ENCODE peak calls at places on chromosomes 13 and 19, in eight cellular contexts. U is GM23248, D is GM23338, K is OCI-LY7, B is HCT116, L is MM.1S, P is PC-3, J is SK-N-SH. N is an unnamed sample.

GRCh38 chr13:36163809-36164308 is 32.7 kb upstream of the DCLK1 start:
- DNase-seq in U (peak), D (peak), K (no peak), B (no peak), L (no peak), P (peak), J (peak), N (no peak)

GRCh38 chr13:31236211-31236786 is 36.5 kb downstream of the B3GLCT start:
- DNase-seq in U (peak), D (peak), K (peak), B (peak), L (peak), P (peak), J (peak), N (peak)

GRCh38 chr19:35346193-35347052 is 1.3 kb upstream of the FFAR1 start:
- DNase-seq in U (no peak), D (no peak), K (peak), B (no peak), L (no peak), P (no peak), J (no peak), N (no peak)

GRCh38 chr19:3025516-3025890 is 3.6 kb downstream of the TLE2 start:
- DNase-seq in U (no peak), D (no peak), K (no peak), B (no peak), L (no peak), P (no peak), J (no peak), N (no peak)

GRCh38 chr13:19810996-19811881 is 28.5 kb upstream of the PSPC1 start:
- DNase-seq in U (no peak), D (no peak), K (no peak), B (no peak), L (no peak), P (no peak), J (no peak), N (no peak)

GRCh38 chr13:21399741-21400140 is 59.4 kb downstream of the ZDHHC20 start:
- DNase-seq in U (peak), D (no peak), K (no peak), B (peak), L (no peak), P (peak), J (no peak), N (no peak)

GRCh38 chr13:24306632-24307031 is 2.7 kb upstream of the C1QTNF9 start:
- DNase-seq in U (peak), D (no peak), K (no peak), B (no peak), L (no peak), P (peak), J (no peak), N (no peak)

GRCh38 chr19:42555317-42555716 is 27.0 kb upstream of the CEACAM1 start:
- DNase-seq in U (no peak), D (peak), K (no peak), B (no peak), L (no peak), P (no peak), J (no peak), N (peak)

GRCh38 chr13:73216381-73216831 is 157.6 kb downstream of the KLF5 start:
- DNase-seq in U (peak), D (no peak), K (no peak), B (no peak), L (no peak), P (no peak), J (no peak), N (no peak)

GRCh38 chr13:112330479-112331407 is 45.4 kb upstream of the SPACA7 start:
- DNase-seq in U (no peak), D (peak), K (no peak), B (no peak), L (no peak), P (no peak), J (no peak), N (no peak)

GRCh38 chr13:42038661-42039456 is 9.6 kb upstream of the DGKH start:
- DNase-seq in U (peak), D (no peak), K (no peak), B (no peak), L (no peak), P (no peak), J (no peak), N (peak)

GRCh38 chr13:103349664-103350063 is 283.4 kb upstream of the SLC10A2 start:
- DNase-seq in U (no peak), D (no peak), K (no peak), B (no peak), L (no peak), P (no peak), J (peak), N (no peak)

GRCh38 chr13:97474581-97474980 is 40.6 kb downstream of the RAP2A start:
- DNase-seq in U (no peak), D (no peak), K (no peak), B (no peak), L (no peak), P (no peak), J (no peak), N (no peak)

GRCh38 chr13:34161829-34162544 is 344.0 kb downstream of the RFC3 start:
- DNase-seq in U (peak), D (no peak), K (no peak), B (no peak), L (no peak), P (peak), J (no peak), N (peak)

GRCh38 chr19:42023121-42023942 is 29.3 kb upstream of the ATP1A3 start:
- DNase-seq in U (peak), D (peak), K (peak), B (peak), L (peak), P (peak), J (peak), N (peak)

GRCh38 chr19:43773725-43774102 is 7.1 kb downstream of the KCNN4 start:
- DNase-seq in U (no peak), D (peak), K (no peak), B (no peak), L (no peak), P (no peak), J (no peak), N (peak)

GRCh38 chr19:11024259-11024658 is 63.4 kb downstream of the SMARCA4 start:
- DNase-seq in U (no peak), D (no peak), K (no peak), B (no peak), L (no peak), P (no peak), J (no peak), N (no peak)

GRCh38 chr13:51614350-51614786 is 30.1 kb downstream of the WDFY2 start:
- DNase-seq in U (peak), D (no peak), K (peak), B (no peak), L (no peak), P (no peak), J (peak), N (no peak)
- H2AFZ ChIP-seq in U (peak), D (no peak), K (peak), B (no peak), L (no peak), P (no peak), J (no peak), N (no peak)

GRCh38 chr13:76516013-76516412 is 370.2 kb downstream of the KCTD12 start:
- DNase-seq in U (peak), D (no peak), K (no peak), B (no peak), L (no peak), P (peak), J (no peak), N (no peak)
- H3K27ac ChIP-seq in U (no peak), D (no peak), K (no peak), B (no peak), L (no peak), P (peak), J (no peak), N (no peak)

DNA sequence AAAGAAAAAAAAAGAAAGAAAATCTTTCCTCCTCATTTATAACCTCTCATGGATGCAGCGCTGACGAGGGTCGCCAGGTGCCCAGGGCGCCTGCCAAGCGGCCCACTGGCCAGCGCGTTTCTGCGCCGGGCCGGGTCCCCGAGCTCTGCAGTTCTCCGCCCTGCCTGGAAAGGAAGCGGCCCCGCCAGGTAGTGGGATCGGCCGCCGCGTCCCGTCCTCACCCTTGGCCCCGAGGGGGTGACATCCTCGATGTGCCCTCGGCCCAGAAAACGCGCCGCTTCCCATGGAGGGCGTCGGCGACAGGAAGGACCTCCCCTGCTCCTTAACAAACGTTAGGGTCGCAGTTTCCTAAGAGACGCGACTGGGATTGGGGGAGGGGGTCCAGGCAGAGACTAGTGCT is 56.9 kb downstream of the ZNF726 start:
- DNase-seq in U (no peak), D (no peak), K (no peak), B (no peak), L (no peak), P (no peak), J (peak), N (no peak)
- TF ChIP-seq EZH2phosphoT487 in U (no peak), D (no peak), K (no peak), B (no peak), L (no peak), P (no peak), J (no peak), N (no peak)

GRCh38 chr13:51456510-51456909 is 3.7 kb upstream of the INTS6 start:
- DNase-seq in U (no peak), D (no peak), K (no peak), B (no peak), L (no peak), P (no peak), J (no peak), N (no peak)
- H2AFZ ChIP-seq in U (no peak), D (no peak), K (no peak), B (no peak), L (no peak), P (no peak), J (no peak), N (no peak)

GRCh38 chr19:6199240-6199983 is 63.9 kb downstream of the ACSBG2 start:
- DNase-seq in U (peak), D (peak), K (peak), B (peak), L (peak), P (peak), J (peak), N (peak)
- H3K27ac ChIP-seq in U (peak), D (no peak), K (peak), B (peak), L (no peak), P (no peak), J (peak), N (no peak)

GRCh38 chr13:96075953-96076543 is 13.9 kb upstream of the HS6ST3 start:
- DNase-seq in U (peak), D (peak), K (peak), B (no peak), L (peak), P (peak), J (peak), N (no peak)
- TF ChIP-seq EZH2phosphoT487 in U (no peak), D (no peak), K (no peak), B (no peak), L (no peak), P (no peak), J (no peak), N (no peak)

GRCh38 chr13:81293594-81294164 is 952.8 kb upstream of the SPRY2 start:
- DNase-seq in U (no peak), D (peak), K (no peak), B (no peak), L (no peak), P (no peak), J (no peak), N (no peak)
- H2AFZ ChIP-seq in U (no peak), D (no peak), K (no peak), B (no peak), L (no peak), P (no peak), J (no peak), N (no peak)

N was measured in neural progenitor cell.